ENCODE peak calls at places on chromosomes 13 and 19, in eight cellular contexts. N is hepatocyte, U is DND-41, R is Karpas-422, S is esophagus squamous epithelium, E is colonic mucosa, B is thyroid gland, W is testis. K is an unnamed sample. For H3K4me1, the result is how much of the 10 kb centered on the place peaks cover.

GRCh38 chr19:15180451-15181390 is 20.1 kb downstream of the NOTCH3 start:
- DNase-seq in N (no peak), U (no peak), R (no peak), S (no peak), E (peak), B (peak), W (peak), K (peak)

GRCh38 chr13:95020298-95020987 is 280.8 kb downstream of the ABCC4 start:
- DNase-seq in N (no peak), U (no peak), R (no peak), S (no peak), E (no peak), B (no peak), W (no peak), K (no peak)

GRCh38 chr13:73365681-73366080 is 306.9 kb downstream of the KLF5 start:
- DNase-seq in N (no peak), U (no peak), R (no peak), S (no peak), E (no peak), B (no peak), W (no peak), K (no peak)

GRCh38 chr13:57557979-57558529 is 73.5 kb upstream of the PCDH17 start:
- DNase-seq in N (peak), U (no peak), R (peak), S (no peak), E (no peak), B (no peak), W (no peak), K (no peak)

GRCh38 chr19:57191141-57192063 is at the start of gene ZNF264:
- DNase-seq in N (peak), U (peak), R (peak), S (peak), E (peak), B (peak), W (peak), K (peak)

GRCh38 chr13:51534075-51534817 is 50.0 kb upstream of the WDFY2 start:
- DNase-seq in N (no peak), U (peak), R (no peak), S (no peak), E (no peak), B (peak), W (no peak), K (peak)

GRCh38 chr13:29568731-29569130 is 26.8 kb downstream of the SLC7A1 start:
- DNase-seq in N (no peak), U (no peak), R (no peak), S (no peak), E (no peak), B (no peak), W (no peak), K (no peak)

GRCh38 chr13:41751277-41751676 is 209.6 kb downstream of the VWA8 start:
- DNase-seq in N (peak), U (no peak), R (no peak), S (no peak), E (no peak), B (peak), W (peak), K (no peak)

GRCh38 chr19:46489445-46490272 is 6.0 kb downstream of the PNMA8B start:
- DNase-seq in N (peak), U (no peak), R (no peak), S (no peak), E (no peak), B (no peak), W (peak), K (peak)

GRCh38 chr19:54160182-54160811 is 776 bp upstream of the LENG1 start:
- DNase-seq in N (peak), U (peak), R (no peak), S (no peak), E (peak), B (peak), W (no peak), K (no peak)

GRCh38 chr19:30649934-30650614 is 277.9 kb downstream of the ZNF536 start:
- DNase-seq in N (peak), U (peak), R (peak), S (no peak), E (peak), B (peak), W (peak), K (no peak)

GRCh38 chr19:36051236-36051635 is 2.8 kb downstream of the THAP8 start:
- DNase-seq in N (peak), U (no peak), R (peak), S (no peak), E (no peak), B (no peak), W (peak), K (no peak)

GRCh38 chr13:37595162-37595561 is 3.4 kb downstream of the POSTN start:
- DNase-seq in N (no peak), U (no peak), R (no peak), S (no peak), E (no peak), B (no peak), W (no peak), K (no peak)

GRCh38 chr19:39335168-39335567 is 675 bp downstream of the GMFG start:
- DNase-seq in N (no peak), U (peak), R (no peak), S (no peak), E (no peak), B (no peak), W (no peak), K (no peak)

GRCh38 chr13:53250272-53250875 is 221.8 kb downstream of the OLFM4 start:
- DNase-seq in N (peak), U (peak), R (peak), S (no peak), E (peak), B (no peak), W (peak), K (no peak)

GRCh38 chr13:22227895-22228294 is 557.0 kb downstream of the FGF9 start:
- DNase-seq in N (no peak), U (no peak), R (no peak), S (no peak), E (no peak), B (no peak), W (no peak), K (no peak)

GRCh38 chr19:46550684-46551083 is 50.4 kb upstream of the CALM3 start:
- DNase-seq in N (no peak), U (no peak), R (no peak), S (no peak), E (no peak), B (no peak), W (no peak), K (no peak)

GRCh38 chr19:45528744-45529453 is 21.6 kb downstream of the VASP start:
- DNase-seq in N (peak), U (no peak), R (no peak), S (no peak), E (peak), B (peak), W (peak), K (peak)

GRCh38 chr13:103531278-103531677 is 465.1 kb upstream of the SLC10A2 start:
- DNase-seq in N (peak), U (no peak), R (no peak), S (no peak), E (no peak), B (no peak), W (no peak), K (no peak)

GRCh38 chr13:33723365-33723764 is 94.6 kb upstream of the RFC3 start:
- DNase-seq in N (no peak), U (no peak), R (no peak), S (no peak), E (no peak), B (no peak), W (no peak), K (no peak)

GRCh38 chr13:113049521-113049941 is 56.1 kb upstream of the F7 start:
- DNase-seq in N (no peak), U (no peak), R (no peak), S (no peak), E (no peak), B (no peak), W (peak), K (no peak)
- H3K4me1 ChIP-seq in N (under half), U (under half), R (under half), S (under half), E (under half), B (under half), W (under half), K (under half)

DNA sequence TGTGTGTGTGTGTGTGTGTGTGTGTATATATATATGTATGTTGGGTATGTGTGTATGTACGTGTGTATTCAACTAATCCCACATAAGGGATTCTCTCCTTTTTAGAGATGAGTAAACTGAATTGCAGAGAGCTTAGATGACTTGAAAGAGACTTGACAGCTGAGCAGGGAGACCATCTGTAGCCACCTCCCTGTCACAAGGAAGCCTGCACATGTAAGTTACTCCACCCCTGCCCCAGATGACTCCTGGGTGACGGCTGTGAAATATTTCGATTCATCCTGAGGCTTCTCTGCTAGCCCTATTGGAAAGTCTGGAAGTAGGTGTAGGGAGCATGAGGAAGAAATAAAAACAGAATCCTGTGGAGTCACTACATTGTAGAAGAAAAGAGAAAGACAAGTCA is 480.4 kb downstream of the FOXO1 start:
- DNase-seq in N (no peak), U (no peak), R (no peak), S (no peak), E (no peak), B (no peak), W (no peak), K (no peak)
- H3K4me1 ChIP-seq in N (under half), U (under half), R (under half), S (under half), E (under half), B (under half), W (under half), K (under half)

DNA sequence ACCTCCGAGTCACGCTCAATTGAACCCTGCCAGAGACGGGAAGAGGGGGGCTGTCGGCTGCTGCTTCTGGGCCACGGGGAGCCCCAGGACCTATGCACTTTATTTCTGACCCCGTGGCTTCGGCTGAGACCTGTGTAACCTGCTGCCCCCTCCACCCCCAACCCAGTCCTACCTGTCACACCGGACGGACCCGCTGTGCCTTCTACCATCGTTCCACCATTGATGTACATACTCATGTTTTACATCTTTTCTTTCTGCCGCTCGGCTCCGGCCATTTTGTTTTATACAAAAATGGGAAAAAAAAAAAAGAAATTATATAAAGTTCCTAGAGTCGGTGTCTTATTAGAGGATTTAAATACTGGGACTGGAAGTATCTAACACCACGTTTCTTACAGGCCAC is 11.7 kb downstream of the TRIP10 start:
- DNase-seq in N (no peak), U (no peak), R (no peak), S (no peak), E (no peak), B (no peak), W (no peak), K (no peak)
- H3K4me1 ChIP-seq in N (under half), U (under half), R (under half), S (under half), E (under half), B (under half), W (under half), K (under half)

DNA sequence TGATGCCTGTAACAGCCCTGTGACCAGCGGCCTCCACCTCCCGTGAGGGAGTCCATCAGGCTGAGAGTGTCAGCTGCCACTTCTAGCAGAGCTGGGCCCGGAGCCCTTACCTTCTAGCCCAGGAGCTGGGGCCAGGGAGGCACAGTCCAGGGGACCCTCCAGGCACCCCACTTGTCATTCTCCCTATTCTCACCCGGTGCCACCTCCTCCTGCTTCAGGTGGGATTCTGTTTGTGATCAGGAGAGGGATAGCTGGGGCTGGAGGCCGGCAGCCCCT is 4.1 kb downstream of the RASA3 start:
- DNase-seq in N (no peak), U (no peak), R (no peak), S (no peak), E (no peak), B (no peak), W (no peak), K (no peak)
- H3K4me1 ChIP-seq in N (under half), U (half or more), R (under half), S (under half), E (under half), B (under half), W (under half), K (under half)

DNA sequence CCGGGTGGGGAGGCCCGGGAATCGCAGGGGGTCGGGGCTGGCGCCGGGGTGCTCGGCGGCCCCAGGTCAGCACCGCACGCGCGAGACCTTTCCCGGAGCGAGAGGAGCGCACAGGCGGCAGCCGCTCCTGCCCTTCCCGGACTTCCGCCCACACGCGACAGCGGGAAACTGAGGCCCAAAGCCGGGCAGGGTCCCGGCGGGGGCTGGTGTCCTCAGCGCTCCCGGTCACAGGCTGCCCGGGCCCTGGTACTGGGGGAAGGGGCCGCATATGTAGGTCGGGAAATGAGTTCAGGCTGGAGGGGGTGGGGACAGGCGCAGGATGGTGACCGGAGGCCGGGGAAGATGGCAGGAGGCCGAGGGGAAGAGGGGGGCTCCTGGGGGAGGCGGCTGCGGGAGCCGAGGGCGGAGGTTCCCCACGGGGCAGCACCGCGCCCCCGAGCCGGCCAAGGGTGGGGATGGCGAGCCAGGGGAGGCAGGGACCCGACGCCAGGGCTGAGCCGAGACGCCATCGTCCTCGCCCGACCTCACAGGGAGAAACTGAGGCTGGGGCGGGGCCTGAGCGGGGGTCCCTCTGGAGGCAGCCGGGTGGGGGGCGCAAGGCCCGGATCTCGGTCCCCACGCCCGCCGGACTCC is 662 bp downstream of the CBARP start:
- DNase-seq in N (peak), U (no peak), R (no peak), S (no peak), E (peak), B (no peak), W (no peak), K (no peak)
- H3K4me1 ChIP-seq in N (under half), U (under half), R (under half), S (under half), E (under half), B (under half), W (under half), K (half or more)

GRCh38 chr19:10935371-10936059 is 6.9 kb downstream of the TIMM29 start:
- DNase-seq in N (no peak), U (no peak), R (no peak), S (no peak), E (no peak), B (no peak), W (no peak), K (no peak)

GRCh38 chr19:10936661-10937084 is 8.1 kb downstream of the TIMM29 start:
- DNase-seq in N (peak), U (peak), R (peak), S (no peak), E (peak), B (peak), W (peak), K (peak)
- H3K4me1 ChIP-seq in N (under half), U (under half), R (under half), S (under half), E (under half), B (under half), W (under half), K (under half)

DNA sequence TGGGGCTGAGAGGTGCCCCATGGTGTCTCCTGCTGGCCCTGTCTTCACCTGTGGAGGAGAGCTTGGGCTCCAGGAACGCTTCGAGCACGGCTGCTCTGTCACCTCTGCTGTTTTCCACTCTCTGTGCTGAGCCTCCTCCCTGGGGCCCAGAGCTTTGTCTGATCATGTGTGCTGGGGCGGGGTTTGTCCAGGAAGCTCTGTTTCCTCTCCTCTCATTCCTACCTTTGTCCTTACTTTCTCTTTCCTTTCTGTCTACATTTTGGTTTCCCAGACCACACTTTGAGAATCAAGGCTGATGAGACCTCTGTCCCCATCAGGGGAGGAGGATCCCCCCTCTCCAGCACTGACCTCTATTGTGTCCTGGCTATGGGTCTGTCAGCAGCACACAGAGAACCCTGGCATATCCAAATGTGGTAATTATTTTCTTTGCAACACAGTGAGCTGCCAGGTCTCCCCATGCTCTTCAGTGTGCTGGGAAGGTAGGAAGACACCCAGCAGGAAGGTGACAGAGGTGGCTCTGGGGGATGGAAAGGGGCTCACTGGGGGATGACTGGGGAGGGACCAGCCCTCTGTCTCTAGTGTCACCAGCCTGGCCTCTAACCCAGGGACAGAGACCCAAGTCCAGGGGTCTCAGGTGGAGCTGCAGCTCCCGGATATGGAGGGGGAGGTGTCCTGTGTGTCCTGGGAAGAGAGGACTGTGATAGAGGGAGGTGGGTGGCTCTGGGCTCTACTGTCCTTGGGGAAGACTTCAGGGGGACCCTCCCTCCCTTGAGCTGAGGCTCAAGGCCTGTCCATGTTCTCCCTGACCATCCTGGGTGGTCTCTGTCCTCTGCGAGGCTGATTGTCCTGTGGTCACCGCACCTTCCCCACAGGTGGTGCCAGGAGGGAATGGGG is at the start of gene CEACAM1:
- DNase-seq in N (peak), U (peak), R (no peak), S (no peak), E (peak), B (peak), W (peak), K (peak)
- H3K4me1 ChIP-seq in N (under half), U (under half), R (under half), S (under half), E (under half), B (under half), W (under half), K (under half)